ENCODE peak calls at places on chromosomes 1 and 21, in six cellular contexts. F is sigmoid colon, K is A549, V is K562, Z is right lobe of liver, U is lower leg skin. N is an unnamed sample.

GRCh38 chr1:34645919-34646318 is 108.9 kb upstream of the GJB5 start:
- DNase-seq in F (no peak), K (no peak), V (no peak), Z (no peak), U (no peak), N (no peak)

GRCh38 chr1:46449223-46450159 is 40.1 kb upstream of the DMBX1 start:
- DNase-seq in F (no peak), K (no peak), V (peak; percentile 51), Z (no peak), U (no peak), N (no peak)

GRCh38 chr1:30313176-30313575 is 410.2 kb downstream of the MATN1 start:
- DNase-seq in F (no peak), K (no peak), V (no peak), Z (no peak), U (peak; percentile 61), N (no peak)

GRCh38 chr21:33975548-33976081 is 60.0 kb upstream of the ATP5PO start:
- DNase-seq in F (no peak), K (peak; percentile 6), V (no peak), Z (no peak), U (no peak), N (no peak)

GRCh38 chr1:3641046-3641760 is 8.7 kb downstream of the WRAP73 start:
- DNase-seq in F (no peak), K (no peak), V (no peak), Z (peak; percentile 32), U (no peak), N (no peak)

GRCh38 chr1:34655206-34655909 is 99.5 kb upstream of the GJB5 start:
- DNase-seq in F (no peak), K (no peak), V (no peak), Z (no peak), U (no peak), N (no peak)

GRCh38 chr1:189646066-189646465 is 831.6 kb downstream of the BRINP3 start:
- DNase-seq in F (no peak), K (no peak), V (no peak), Z (no peak), U (no peak), N (no peak)

GRCh38 chr1:115833806-115834205 is 7.1 kb downstream of the NHLH2 start:
- DNase-seq in F (no peak), K (no peak), V (no peak), Z (no peak), U (no peak), N (no peak)

GRCh38 chr1:154351363-154352068 is 26.2 kb downstream of the ATP8B2 start:
- DNase-seq in F (no peak), K (peak; percentile 36), V (no peak), Z (no peak), U (no peak), N (no peak)

GRCh38 chr1:238752332-238752731 is 634.0 kb upstream of the CHRM3 start:
- DNase-seq in F (no peak), K (no peak), V (no peak), Z (no peak), U (no peak), N (no peak)

GRCh38 chr1:86169625-86170024 is 13.1 kb upstream of the COL24A1 start:
- DNase-seq in F (no peak), K (no peak), V (no peak), Z (no peak), U (no peak), N (no peak)

GRCh38 chr1:53145942-53146708 is 3.7 kb upstream of the SLC1A7 start:
- DNase-seq in F (peak; percentile 86), K (peak; percentile 95), V (peak; percentile 61), Z (peak; percentile 80), U (peak; percentile 87), N (peak; percentile 94)

GRCh38 chr1:25997759-25998074 is at the start of gene PAFAH2:
- DNase-seq in F (no peak), K (no peak), V (peak; percentile 66), Z (no peak), U (peak; percentile 92), N (no peak)
- TF ChIP-seq POLR2A in F (no peak), K (peak; percentile 5), V (no peak), Z (no peak), U (no peak), N (no peak)

DNA sequence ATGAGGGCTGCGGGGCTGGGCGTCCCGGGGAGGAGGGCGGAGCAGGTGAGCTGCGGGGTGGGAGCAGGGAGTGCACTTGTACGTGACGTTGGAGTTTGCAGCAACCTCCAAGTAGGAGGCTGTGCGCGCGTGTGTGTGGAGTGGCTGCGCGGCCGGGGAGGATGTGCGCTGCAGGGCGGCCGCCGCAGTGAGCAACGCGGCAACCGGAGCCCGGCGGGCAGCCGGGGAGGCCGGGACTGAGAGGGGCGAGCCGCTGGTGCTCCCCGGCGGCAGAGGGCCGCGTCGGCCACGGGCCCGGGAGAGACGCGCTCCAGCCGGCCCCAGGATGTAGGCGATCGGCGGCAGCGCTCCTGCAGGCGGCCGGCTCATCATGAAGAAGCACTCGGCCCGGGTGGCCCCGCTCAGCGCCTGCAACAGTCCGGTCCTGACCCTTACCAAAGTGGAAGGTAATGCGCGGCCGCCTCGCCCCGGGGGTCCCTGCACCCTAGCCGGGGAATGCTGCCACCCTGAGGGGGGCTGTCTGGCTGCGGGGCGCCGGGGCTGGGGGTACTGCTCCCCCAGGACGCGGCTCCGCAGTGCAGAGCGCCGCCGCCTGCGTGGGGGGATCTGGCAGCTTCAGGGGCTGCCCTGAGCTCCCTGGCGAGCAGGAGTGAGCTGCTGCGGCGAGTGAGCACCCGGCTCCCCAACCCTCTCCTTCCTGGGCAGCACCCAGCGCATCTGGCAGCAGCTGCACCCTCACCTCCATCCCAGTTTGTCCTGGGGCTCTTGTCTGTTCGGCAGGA is 158.9 kb upstream of the COA6 start:
- DNase-seq in F (peak; percentile 74), K (no peak), V (no peak), Z (peak; percentile 64), U (no peak), N (no peak)
- TF ChIP-seq POLR2A in F (no peak), K (no peak), V (no peak), Z (no peak), U (no peak), N (no peak)

DNA sequence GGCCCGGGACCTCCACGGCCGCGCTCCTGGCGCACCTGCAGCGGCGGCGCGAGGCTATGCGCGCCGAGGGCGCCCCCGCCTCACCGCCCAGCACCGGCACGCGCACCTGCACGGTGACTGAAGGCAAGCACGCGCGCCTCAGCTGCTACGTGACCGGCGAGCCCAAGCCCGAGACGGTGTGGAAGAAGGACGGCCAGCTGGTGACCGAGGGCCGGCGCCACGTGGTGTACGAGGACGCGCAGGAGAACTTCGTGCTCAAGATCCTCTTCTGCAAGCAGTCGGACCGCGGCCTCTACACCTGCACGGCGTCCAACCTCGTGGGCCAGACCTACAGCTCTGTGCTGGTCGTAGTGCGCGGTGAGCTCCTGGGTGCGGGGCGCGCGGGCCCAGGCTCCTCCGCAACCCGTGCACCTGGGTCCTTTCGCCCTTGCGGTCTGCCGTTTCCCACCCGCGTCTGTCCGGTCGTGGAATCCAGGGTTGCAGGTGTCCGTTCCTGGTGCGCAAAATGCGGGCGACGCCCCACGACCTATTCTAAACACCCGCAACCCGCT is 4.6 kb downstream of the OBSCN start:
- DNase-seq in F (no peak), K (no peak), V (no peak), Z (no peak), U (peak; percentile 81), N (no peak)
- TF ChIP-seq POLR2A in F (no peak), K (no peak), V (no peak), Z (no peak), U (no peak), N (no peak)

GRCh38 chr1:6424619-6425593 is at the start of gene ESPN:
- DNase-seq in F (no peak), K (no peak), V (peak; percentile 93), Z (no peak), U (no peak), N (no peak)
- TF ChIP-seq POLR2A in F (no peak), K (no peak), V (no peak), Z (no peak), U (no peak), N (no peak)

GRCh38 chr1:32181065-32181464 is 1.6 kb downstream of the TXLNA start:
- DNase-seq in F (no peak), K (no peak), V (no peak), Z (no peak), U (no peak), N (no peak)

GRCh38 chr1:32180186-32181060 is 948 bp downstream of the TXLNA start:
- DNase-seq in F (peak; percentile 84), K (peak; percentile 32), V (peak; percentile 66), Z (peak; percentile 70), U (no peak), N (peak; percentile 63)

GRCh38 chr1:32178380-32179192 is 889 bp upstream of the TXLNA start:
- DNase-seq in F (peak; percentile 10), K (no peak), V (no peak), Z (no peak), U (no peak), N (no peak)

GRCh38 chr1:32179193-32179442 is 357 bp upstream of the TXLNA start:
- DNase-seq in F (peak; percentile 70), K (no peak), V (no peak), Z (no peak), U (no peak), N (no peak)

DNA sequence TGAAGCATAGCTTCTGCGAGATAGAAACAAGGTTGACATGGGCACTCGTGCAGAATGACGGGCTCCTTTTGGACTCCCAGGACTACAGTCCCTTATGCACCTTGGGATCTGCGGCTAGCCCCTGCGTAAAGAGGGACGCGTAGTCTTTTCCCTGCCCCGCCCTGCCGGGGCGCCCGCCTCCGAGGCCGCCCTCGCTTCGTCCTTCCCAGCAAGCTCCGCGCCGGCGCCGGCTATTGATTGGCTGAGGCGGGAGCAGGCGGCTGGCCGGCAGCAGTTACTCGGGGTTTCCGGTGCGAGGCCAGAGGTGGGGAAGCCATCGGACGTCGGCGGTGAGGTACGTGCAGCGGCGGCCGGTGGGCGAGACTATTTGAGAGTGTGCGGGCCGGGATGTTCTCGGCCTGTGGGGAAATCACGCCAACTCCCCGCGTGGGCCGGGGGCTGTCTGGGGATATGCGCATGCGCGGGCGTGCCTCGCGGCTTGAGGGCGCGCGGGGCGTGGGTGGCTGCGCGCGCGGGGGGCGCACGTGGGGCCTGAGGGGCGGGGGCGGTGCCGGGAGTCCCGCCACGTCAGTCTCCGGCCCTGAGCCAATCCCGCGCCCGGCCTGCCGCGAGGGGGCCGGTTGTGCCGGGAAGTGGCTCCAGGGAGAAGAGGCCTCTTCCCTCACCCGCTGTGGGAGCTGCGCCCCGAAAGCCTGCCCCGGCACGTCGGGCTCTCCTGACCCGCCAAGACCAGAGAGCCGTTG is at the start of gene TXLNA:
- DNase-seq in F (peak; percentile 98), K (peak; percentile 90), V (peak; percentile 99), Z (peak; percentile 96), U (peak; percentile 98), N (peak; percentile 93)
- TF ChIP-seq POLR2A in F (peak; percentile 72), K (peak; percentile 64), V (peak; percentile 96), Z (peak; percentile 72), U (no peak), N (peak; percentile 53)

DNA sequence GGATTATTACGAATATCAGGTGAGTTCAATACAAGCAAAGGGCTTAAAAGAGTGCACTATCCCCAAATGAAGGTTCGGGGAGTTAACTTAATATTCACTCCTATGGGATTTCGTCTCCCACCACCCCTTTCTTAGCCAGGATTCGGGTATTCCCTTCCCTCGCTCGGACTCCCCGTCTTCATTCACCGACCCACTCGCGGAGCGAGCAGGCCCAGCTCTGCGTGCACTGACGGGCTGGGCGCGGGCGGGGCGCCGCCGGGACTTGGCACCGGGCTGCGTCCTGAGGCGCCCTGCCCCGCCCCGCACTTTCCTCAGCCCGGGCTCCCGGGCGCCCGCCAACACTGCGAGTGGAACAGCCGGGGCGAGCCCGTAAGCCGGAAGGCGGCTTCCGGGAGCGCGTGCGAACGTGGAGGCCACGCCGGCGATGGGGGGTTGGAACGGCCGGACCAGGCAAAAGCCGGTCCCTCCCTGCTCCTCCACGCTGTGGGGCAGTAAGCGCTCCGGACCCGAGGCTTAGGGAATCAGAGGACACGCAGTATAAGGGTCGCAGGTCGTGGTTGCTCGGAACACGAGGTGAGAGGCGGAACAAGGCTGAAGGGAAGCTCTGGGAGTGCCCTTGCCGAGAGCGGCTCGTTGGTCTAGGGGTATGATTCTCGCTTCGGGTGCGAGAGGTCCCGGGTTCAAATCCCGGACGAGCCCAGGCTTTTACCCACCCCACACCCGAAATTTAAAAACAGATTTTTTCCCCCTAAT is 7.5 kb upstream of the MPZL1 start:
- DNase-seq in F (peak; percentile 94), K (peak; percentile 88), V (peak; percentile 90), Z (peak; percentile 90), U (peak; percentile 99), N (peak; percentile 62)
- TF ChIP-seq POLR2A in F (no peak), K (peak; percentile 54), V (peak; percentile 89), Z (peak; percentile 70), U (no peak), N (peak; percentile 41)